ENCODE peak calls at places on chromosomes 16 and 17, in eight cellular contexts. One of them, this sample, is unnamed.

GRCh38 chr16:49855280-49855821 is 561 bp downstream of the ZNF423 start:
- DNase-seq in HepG2: no peak
- DNase-seq in H1: peak
- DNase-seq in endothelial cell of umbilical vein: peak
- DNase-seq in HCT116: no peak
- DNase-seq in SK-N-SH: peak
- DNase-seq in K562: peak
- DNase-seq in esophagus muscularis mucosa: no peak
- DNase-seq in this sample: peak

GRCh38 chr16:72875291-72876036 is 172.5 kb downstream of the ZFHX3 start:
- DNase-seq in HepG2: peak
- DNase-seq in H1: no peak
- DNase-seq in endothelial cell of umbilical vein: no peak
- DNase-seq in HCT116: no peak
- DNase-seq in SK-N-SH: no peak
- DNase-seq in K562: no peak
- DNase-seq in esophagus muscularis mucosa: no peak
- DNase-seq in this sample: no peak

GRCh38 chr17:40071720-40072480 is 9.1 kb downstream of the THRA start:
- DNase-seq in HepG2: peak
- DNase-seq in H1: no peak
- DNase-seq in endothelial cell of umbilical vein: peak
- DNase-seq in HCT116: no peak
- DNase-seq in SK-N-SH: peak
- DNase-seq in K562: no peak
- DNase-seq in esophagus muscularis mucosa: peak
- DNase-seq in this sample: no peak

GRCh38 chr16:3689731-3690130 is 27.6 kb downstream of the TRAP1 start:
- DNase-seq in HepG2: no peak
- DNase-seq in H1: no peak
- DNase-seq in endothelial cell of umbilical vein: no peak
- DNase-seq in HCT116: no peak
- DNase-seq in SK-N-SH: no peak
- DNase-seq in K562: no peak
- DNase-seq in esophagus muscularis mucosa: no peak
- DNase-seq in this sample: no peak

GRCh38 chr17:41140360-41141132 is at the start of gene KRTAP4-6:
- DNase-seq in HepG2: peak
- DNase-seq in H1: no peak
- DNase-seq in endothelial cell of umbilical vein: no peak
- DNase-seq in HCT116: no peak
- DNase-seq in SK-N-SH: no peak
- DNase-seq in K562: no peak
- DNase-seq in esophagus muscularis mucosa: no peak
- DNase-seq in this sample: no peak

GRCh38 chr17:33241390-33241789 is 51.7 kb downstream of the ASIC2 start:
- DNase-seq in HepG2: no peak
- DNase-seq in H1: no peak
- DNase-seq in endothelial cell of umbilical vein: peak
- DNase-seq in HCT116: no peak
- DNase-seq in SK-N-SH: peak
- DNase-seq in K562: no peak
- DNase-seq in esophagus muscularis mucosa: no peak
- DNase-seq in this sample: no peak

GRCh38 chr17:63538693-63539595 is 11.3 kb upstream of the DCAF7 start:
- DNase-seq in HepG2: no peak
- DNase-seq in H1: no peak
- DNase-seq in endothelial cell of umbilical vein: no peak
- DNase-seq in HCT116: no peak
- DNase-seq in SK-N-SH: peak
- DNase-seq in K562: no peak
- DNase-seq in esophagus muscularis mucosa: no peak
- DNase-seq in this sample: no peak

GRCh38 chr17:27038676-27039075 is 255.2 kb upstream of the WSB1 start:
- DNase-seq in HepG2: peak
- DNase-seq in H1: no peak
- DNase-seq in endothelial cell of umbilical vein: no peak
- DNase-seq in HCT116: peak
- DNase-seq in SK-N-SH: peak
- DNase-seq in K562: peak
- DNase-seq in esophagus muscularis mucosa: no peak
- DNase-seq in this sample: no peak

GRCh38 chr16:49281843-49282642 is 405 bp upstream of the CBLN1 start:
- DNase-seq in HepG2: no peak
- DNase-seq in H1: peak
- DNase-seq in endothelial cell of umbilical vein: peak
- DNase-seq in HCT116: no peak
- DNase-seq in SK-N-SH: peak
- DNase-seq in K562: peak
- DNase-seq in esophagus muscularis mucosa: peak
- DNase-seq in this sample: peak

GRCh38 chr17:43155666-43156065 is 15.3 kb upstream of the NBR1 start:
- DNase-seq in HepG2: no peak
- DNase-seq in H1: no peak
- DNase-seq in endothelial cell of umbilical vein: no peak
- DNase-seq in HCT116: no peak
- DNase-seq in SK-N-SH: no peak
- DNase-seq in K562: no peak
- DNase-seq in esophagus muscularis mucosa: no peak
- DNase-seq in this sample: no peak

GRCh38 chr17:82177276-82177675 is 35.4 kb downstream of the CCDC57 start:
- DNase-seq in HepG2: no peak
- DNase-seq in H1: no peak
- DNase-seq in endothelial cell of umbilical vein: no peak
- DNase-seq in HCT116: no peak
- DNase-seq in SK-N-SH: no peak
- DNase-seq in K562: no peak
- DNase-seq in esophagus muscularis mucosa: no peak
- DNase-seq in this sample: no peak

GRCh38 chr16:50246299-50247122 is 19.8 kb upstream of the ADCY7 start:
- DNase-seq in HepG2: no peak
- DNase-seq in H1: peak
- DNase-seq in endothelial cell of umbilical vein: no peak
- DNase-seq in HCT116: no peak
- DNase-seq in SK-N-SH: peak
- DNase-seq in K562: no peak
- DNase-seq in esophagus muscularis mucosa: no peak
- DNase-seq in this sample: peak

GRCh38 chr16:86899156-86899555 is 320.8 kb downstream of the FOXL1 start:
- DNase-seq in HepG2: no peak
- DNase-seq in H1: no peak
- DNase-seq in endothelial cell of umbilical vein: no peak
- DNase-seq in HCT116: no peak
- DNase-seq in SK-N-SH: no peak
- DNase-seq in K562: no peak
- DNase-seq in esophagus muscularis mucosa: no peak
- DNase-seq in this sample: peak

GRCh38 chr17:47846741-47847340 is 4.1 kb downstream of the SP6 start:
- DNase-seq in HepG2: no peak
- DNase-seq in H1: peak
- DNase-seq in endothelial cell of umbilical vein: no peak
- DNase-seq in HCT116: no peak
- DNase-seq in SK-N-SH: no peak
- DNase-seq in K562: no peak
- DNase-seq in esophagus muscularis mucosa: no peak
- DNase-seq in this sample: no peak

GRCh38 chr17:47285003-47285402 is 31.4 kb downstream of the ITGB3 start:
- DNase-seq in HepG2: no peak
- DNase-seq in H1: no peak
- DNase-seq in endothelial cell of umbilical vein: no peak
- DNase-seq in HCT116: no peak
- DNase-seq in SK-N-SH: no peak
- DNase-seq in K562: no peak
- DNase-seq in esophagus muscularis mucosa: no peak
- DNase-seq in this sample: no peak

GRCh38 chr16:57694556-57695377 is at the start of gene DRC7:
- DNase-seq in HepG2: peak
- DNase-seq in H1: peak
- DNase-seq in endothelial cell of umbilical vein: peak
- DNase-seq in HCT116: peak
- DNase-seq in SK-N-SH: peak
- DNase-seq in K562: peak
- DNase-seq in esophagus muscularis mucosa: no peak
- DNase-seq in this sample: peak

GRCh38 chr16:64996641-64997040 is 125.2 kb downstream of the CDH11 start:
- DNase-seq in HepG2: no peak
- DNase-seq in H1: no peak
- DNase-seq in endothelial cell of umbilical vein: no peak
- DNase-seq in HCT116: no peak
- DNase-seq in SK-N-SH: no peak
- DNase-seq in K562: no peak
- DNase-seq in esophagus muscularis mucosa: no peak
- DNase-seq in this sample: no peak

DNA sequence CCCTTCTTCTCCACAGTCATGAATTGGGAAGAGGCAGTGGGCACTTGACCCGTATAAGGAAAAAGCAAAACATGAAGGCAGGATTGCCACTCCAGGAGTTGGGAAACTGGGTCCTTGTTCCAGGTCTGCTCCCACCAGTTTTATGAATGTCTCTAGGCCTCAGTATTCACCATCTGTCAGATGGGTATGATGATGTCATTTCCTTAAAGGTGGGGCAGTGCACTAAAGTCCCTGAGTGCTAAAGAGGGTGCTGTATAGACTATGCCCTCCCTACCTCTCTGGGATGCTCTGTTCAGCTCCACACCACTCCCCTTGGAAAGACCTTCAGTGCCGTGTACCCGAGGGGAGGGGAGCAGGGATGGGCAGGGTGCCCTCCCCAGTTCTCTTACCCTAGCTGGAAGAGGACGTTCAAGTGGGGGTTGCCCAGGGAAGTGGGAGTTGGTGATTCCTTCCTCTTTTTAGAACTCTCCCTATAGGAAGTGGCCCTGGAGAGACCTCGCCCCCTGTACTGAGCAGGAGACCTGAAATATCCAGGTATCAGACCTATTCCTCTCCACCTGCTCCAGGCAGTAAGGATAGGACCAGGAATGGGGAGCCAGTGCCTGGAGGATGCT is 2.2 kb downstream of the LASP1 start:
- DNase-seq in HepG2: no peak
- DNase-seq in H1: no peak
- DNase-seq in endothelial cell of umbilical vein: no peak
- DNase-seq in HCT116: no peak
- DNase-seq in SK-N-SH: no peak
- DNase-seq in K562: no peak
- DNase-seq in esophagus muscularis mucosa: no peak
- DNase-seq in this sample: peak
- H3K4me3 ChIP-seq in HepG2: peak
- H3K4me3 ChIP-seq in H1: no peak
- H3K4me3 ChIP-seq in endothelial cell of umbilical vein: no peak
- H3K4me3 ChIP-seq in HCT116: peak
- H3K4me3 ChIP-seq in SK-N-SH: peak
- H3K4me3 ChIP-seq in K562: peak
- H3K4me3 ChIP-seq in esophagus muscularis mucosa: peak
- H3K4me3 ChIP-seq in this sample: peak

DNA sequence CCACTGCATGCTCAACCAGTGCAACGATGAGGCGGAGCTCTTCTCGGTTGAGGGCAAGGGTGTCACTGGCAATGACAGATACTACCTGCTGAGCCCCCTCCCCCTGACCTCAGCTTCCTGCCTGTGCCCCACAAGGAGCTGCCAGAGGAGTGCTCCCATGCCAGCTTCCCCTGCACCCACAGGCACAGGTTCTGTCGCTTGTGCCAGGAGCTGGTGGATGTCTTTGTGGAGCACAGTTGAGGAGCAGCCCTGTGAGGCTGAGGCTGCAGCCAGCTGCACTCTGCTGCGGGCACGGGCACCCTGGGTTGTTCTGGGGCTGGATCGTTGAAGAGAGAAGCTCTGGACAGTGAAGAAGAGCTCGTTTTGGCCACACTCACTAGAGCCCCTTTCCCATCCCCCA is 165.3 kb upstream of the ZNF267 start:
- DNase-seq in HepG2: no peak
- DNase-seq in H1: no peak
- DNase-seq in endothelial cell of umbilical vein: no peak
- DNase-seq in HCT116: no peak
- DNase-seq in SK-N-SH: no peak
- DNase-seq in K562: no peak
- DNase-seq in esophagus muscularis mucosa: no peak
- DNase-seq in this sample: no peak
- TF ChIP-seq POLR2AphosphoS5 in HepG2: no peak
- TF ChIP-seq POLR2AphosphoS5 in H1: no peak
- TF ChIP-seq POLR2AphosphoS5 in endothelial cell of umbilical vein: no peak
- TF ChIP-seq POLR2AphosphoS5 in HCT116: no peak
- TF ChIP-seq POLR2AphosphoS5 in SK-N-SH: no peak
- TF ChIP-seq POLR2AphosphoS5 in K562: no peak
- TF ChIP-seq POLR2AphosphoS5 in esophagus muscularis mucosa: no peak
- TF ChIP-seq POLR2AphosphoS5 in this sample: peak

DNA sequence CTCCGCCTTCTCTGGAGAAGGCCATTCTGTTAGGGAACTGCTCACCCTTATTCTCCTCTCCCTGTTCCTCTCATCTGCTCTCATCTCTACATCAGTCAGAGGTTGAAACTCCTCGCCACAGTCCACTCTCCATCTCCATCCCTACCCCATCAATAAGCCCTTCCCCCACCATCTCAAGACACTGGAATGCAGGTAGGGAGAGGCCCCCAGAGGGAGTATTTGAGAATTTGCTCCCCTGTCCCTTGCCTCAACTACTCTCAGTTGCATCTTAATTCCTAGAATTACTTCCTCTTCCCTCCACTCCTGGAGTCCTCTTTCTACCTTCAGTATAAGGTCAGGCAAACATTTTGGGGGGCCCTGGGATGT is 2.0 kb upstream of the AATF start:
- DNase-seq in HepG2: no peak
- DNase-seq in H1: no peak
- DNase-seq in endothelial cell of umbilical vein: no peak
- DNase-seq in HCT116: no peak
- DNase-seq in SK-N-SH: no peak
- DNase-seq in K562: no peak
- DNase-seq in esophagus muscularis mucosa: no peak
- DNase-seq in this sample: no peak
- H3K4me3 ChIP-seq in HepG2: no peak
- H3K4me3 ChIP-seq in H1: no peak
- H3K4me3 ChIP-seq in endothelial cell of umbilical vein: no peak
- H3K4me3 ChIP-seq in HCT116: no peak
- H3K4me3 ChIP-seq in SK-N-SH: no peak
- H3K4me3 ChIP-seq in K562: no peak
- H3K4me3 ChIP-seq in esophagus muscularis mucosa: no peak
- H3K4me3 ChIP-seq in this sample: no peak

DNA sequence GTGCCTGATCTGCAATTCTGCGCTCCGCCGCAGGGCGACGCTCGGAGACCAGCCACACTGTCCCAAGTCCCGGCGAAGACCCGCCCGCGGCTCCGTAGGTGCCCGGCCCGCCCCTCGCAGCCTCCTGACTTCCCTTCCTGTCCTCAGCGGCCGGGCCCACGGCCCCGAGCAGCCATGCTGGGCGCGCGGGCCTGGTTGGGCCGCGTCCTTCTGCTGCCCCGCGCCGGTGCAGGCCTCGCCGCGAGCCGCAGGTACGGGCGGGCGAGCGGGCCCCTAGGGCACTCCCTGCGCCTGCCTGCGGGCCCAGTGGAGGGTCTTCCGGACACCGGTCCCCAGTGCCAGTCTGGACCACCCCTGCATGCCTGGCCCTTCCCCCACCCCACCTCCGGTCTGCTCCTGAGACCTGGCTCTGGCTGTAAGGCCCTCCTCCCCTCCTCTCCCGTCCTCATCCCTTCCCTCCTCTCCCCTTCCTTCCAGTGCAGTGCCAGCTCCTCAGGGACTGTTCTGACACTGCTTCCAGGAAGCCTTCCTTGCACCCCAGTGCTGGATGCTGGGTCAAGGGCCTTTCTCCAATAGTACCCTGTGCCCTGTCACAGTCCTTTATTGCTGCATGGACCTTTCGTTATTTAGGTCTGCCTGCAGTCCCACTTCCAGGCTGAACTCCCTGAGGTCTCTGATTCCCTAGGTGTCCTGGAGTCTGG is at the start of gene SPATA20:
- DNase-seq in HepG2: peak
- DNase-seq in H1: peak
- DNase-seq in endothelial cell of umbilical vein: peak
- DNase-seq in HCT116: peak
- DNase-seq in SK-N-SH: peak
- DNase-seq in K562: peak
- DNase-seq in esophagus muscularis mucosa: peak
- DNase-seq in this sample: peak
- TF ChIP-seq POLR2AphosphoS5 in HepG2: peak
- TF ChIP-seq POLR2AphosphoS5 in H1: peak
- TF ChIP-seq POLR2AphosphoS5 in endothelial cell of umbilical vein: peak
- TF ChIP-seq POLR2AphosphoS5 in HCT116: peak
- TF ChIP-seq POLR2AphosphoS5 in SK-N-SH: peak
- TF ChIP-seq POLR2AphosphoS5 in K562: no peak
- TF ChIP-seq POLR2AphosphoS5 in esophagus muscularis mucosa: peak
- TF ChIP-seq POLR2AphosphoS5 in this sample: peak